ENCODE peak calls at places on chromosomes 6 and 20, in five cellular contexts. X is fibroblast of lung, V is MG63, H is MCF 10A, Z is left cardiac atrium. J is an unnamed sample.

GRCh38 chr20:7710440-7710839 is 229.8 kb downstream of the HAO1 start:
- DNase-seq in X (peak), V (no peak), H (peak), Z (no peak), J (no peak)

GRCh38 chr6:56637640-56638039 is 5.0 kb downstream of the DST start:
- DNase-seq in X (peak), V (no peak), H (peak), Z (no peak), J (peak)

GRCh38 chr6:118677193-118677592 is 25.8 kb upstream of the CEP85L start:
- DNase-seq in X (no peak), V (no peak), H (no peak), Z (no peak), J (no peak)

GRCh38 chr20:23350855-23351838 is 556 bp downstream of the NXT1 start:
- DNase-seq in X (peak), V (peak), H (peak), Z (peak), J (peak)

GRCh38 chr6:11160199-11160598 is 48.7 kb upstream of the ERVFRD-1 start:
- DNase-seq in X (no peak), V (no peak), H (peak), Z (no peak), J (no peak)

GRCh38 chr6:67353861-67354260 is 1281.2 kb upstream of the ADGRB3 start:
- DNase-seq in X (no peak), V (no peak), H (no peak), Z (no peak), J (no peak)

GRCh38 chr6:34102099-34102656 is 43.7 kb downstream of the GRM4 start:
- DNase-seq in X (no peak), V (peak), H (no peak), Z (no peak), J (no peak)

GRCh38 chr20:48999890-49000870 is 45.9 kb upstream of the CSE1L start:
- DNase-seq in X (peak), V (no peak), H (no peak), Z (no peak), J (no peak)

GRCh38 chr6:17845598-17845997 is 138.9 kb upstream of the NUP153 start:
- DNase-seq in X (no peak), V (no peak), H (no peak), Z (no peak), J (no peak)

GRCh38 chr20:35093245-35093884 is 758 bp upstream of the TRPC4AP start:
- DNase-seq in X (peak), V (peak), H (peak), Z (no peak), J (peak)

GRCh38 chr20:15138548-15139126 is 801.2 kb upstream of the FLRT3 start:
- DNase-seq in X (no peak), V (no peak), H (no peak), Z (no peak), J (no peak)

GRCh38 chr6:31736768-31737314 is 511 bp upstream of the CLIC1 start:
- DNase-seq in X (no peak), V (no peak), H (no peak), Z (no peak), J (no peak)

GRCh38 chr20:19408971-19409370 is 196.5 kb downstream of the SLC24A3 start:
- DNase-seq in X (no peak), V (no peak), H (no peak), Z (no peak), J (no peak)

GRCh38 chr20:23049201-23049932 is at the start of gene THBD:
- DNase-seq in X (peak), V (peak), H (peak), Z (peak), J (peak)

GRCh38 chr6:159727717-159728440 is 573 bp downstream of the WTAP start:
- DNase-seq in X (peak), V (no peak), H (peak), Z (peak), J (peak)

GRCh38 chr20:17875106-17875980 is 93.3 kb downstream of the SNX5 start:
- DNase-seq in X (peak), V (peak), H (peak), Z (peak), J (no peak)

GRCh38 chr20:1804129-1804503 is 91.1 kb upstream of the SIRPA start:
- DNase-seq in X (no peak), V (no peak), H (no peak), Z (no peak), J (no peak)

GRCh38 chr20:32965115-32965514 is 39.1 kb downstream of the SUN5 start:
- DNase-seq in X (no peak), V (no peak), H (no peak), Z (no peak), J (no peak)

GRCh38 chr20:25299801-25300200 is 51.9 kb downstream of the PYGB start:
- DNase-seq in X (peak), V (peak), H (peak), Z (no peak), J (no peak)

GRCh38 chr20:9615766-9616454 is 101.5 kb downstream of the LAMP5 start:
- DNase-seq in X (no peak), V (no peak), H (no peak), Z (no peak), J (no peak)

GRCh38 chr6:42030585-42031506 is 19.5 kb upstream of the TAF8 start:
- DNase-seq in X (peak), V (no peak), H (no peak), Z (peak), J (peak)

GRCh38 chr20:32780749-32781402 is 18.7 kb downstream of the DNMT3B start:
- DNase-seq in X (no peak), V (no peak), H (no peak), Z (no peak), J (no peak)

GRCh38 chr20:3842332-3842930 is 4.2 kb upstream of the MAVS start:
- DNase-seq in X (no peak), V (no peak), H (no peak), Z (no peak), J (no peak)

GRCh38 chr20:22579711-22580697 is 4.4 kb downstream of the FOXA2 start:
- DNase-seq in X (no peak), V (no peak), H (no peak), Z (no peak), J (no peak)

GRCh38 chr20:10412591-10413408 is 21.2 kb downstream of the MKKS start:
- DNase-seq in X (peak), V (no peak), H (no peak), Z (no peak), J (no peak)

GRCh38 chr20:56032251-56032650 is 26.9 kb upstream of the CBLN4 start:
- DNase-seq in X (no peak), V (no peak), H (peak), Z (no peak), J (no peak)

GRCh38 chr6:138105446-138105845 is 1.8 kb downstream of the PERP start:
- DNase-seq in X (no peak), V (no peak), H (peak), Z (no peak), J (no peak)

GRCh38 chr20:3068986-3069900 is 2.2 kb upstream of the OXT start:
- DNase-seq in X (no peak), V (peak), H (no peak), Z (no peak), J (no peak)

GRCh38 chr6:142857609-142858195 is 87.3 kb downstream of the HIVEP2 start:
- DNase-seq in X (no peak), V (no peak), H (no peak), Z (no peak), J (no peak)